ENCODE peak calls at places on chromosomes 13 and 19, in seven cellular contexts. One of them, this sample, is unnamed.

GRCh38 chr19:15475169-15475568 is 4.1 kb downstream of the PGLYRP2 start:
- DNase-seq in smooth muscle cell of the brain vasculature: no peak
- DNase-seq in T-cell: no peak
- DNase-seq in stimulated activated CD8-positive, alpha-beta memory T cell treated with anti-CD3 and anti-CD28 coated beads, Interleukin-15, amount 100 ng/mL, for 1 hour: no peak
- DNase-seq in colonic mucosa: no peak
- DNase-seq in activated T-cell treated with anti-CD3 and anti-CD28 coated beads for 48 hours: no peak
- DNase-seq in dermis blood vessel endothelial cell: no peak
- DNase-seq in this sample: no peak

GRCh38 chr13:79404985-79405384 is 1.1 kb downstream of the RBM26 start:
- DNase-seq in smooth muscle cell of the brain vasculature: no peak
- DNase-seq in T-cell: no peak
- DNase-seq in stimulated activated CD8-positive, alpha-beta memory T cell treated with anti-CD3 and anti-CD28 coated beads, Interleukin-15, amount 100 ng/mL, for 1 hour: no peak
- DNase-seq in colonic mucosa: no peak
- DNase-seq in activated T-cell treated with anti-CD3 and anti-CD28 coated beads for 48 hours: peak
- DNase-seq in dermis blood vessel endothelial cell: peak
- DNase-seq in this sample: no peak

GRCh38 chr13:42894765-42895181 is 97.3 kb downstream of the EPSTI1 start:
- DNase-seq in smooth muscle cell of the brain vasculature: peak
- DNase-seq in T-cell: no peak
- DNase-seq in stimulated activated CD8-positive, alpha-beta memory T cell treated with anti-CD3 and anti-CD28 coated beads, Interleukin-15, amount 100 ng/mL, for 1 hour: no peak
- DNase-seq in colonic mucosa: peak
- DNase-seq in activated T-cell treated with anti-CD3 and anti-CD28 coated beads for 48 hours: no peak
- DNase-seq in dermis blood vessel endothelial cell: peak
- DNase-seq in this sample: no peak

GRCh38 chr13:55199132-55199531 is 1941.6 kb upstream of the PRR20A start:
- DNase-seq in smooth muscle cell of the brain vasculature: no peak
- DNase-seq in T-cell: no peak
- DNase-seq in stimulated activated CD8-positive, alpha-beta memory T cell treated with anti-CD3 and anti-CD28 coated beads, Interleukin-15, amount 100 ng/mL, for 1 hour: no peak
- DNase-seq in colonic mucosa: no peak
- DNase-seq in activated T-cell treated with anti-CD3 and anti-CD28 coated beads for 48 hours: no peak
- DNase-seq in dermis blood vessel endothelial cell: no peak
- DNase-seq in this sample: peak

GRCh38 chr13:26878465-26878864 is 117.9 kb upstream of the GPR12 start:
- DNase-seq in smooth muscle cell of the brain vasculature: no peak
- DNase-seq in T-cell: no peak
- DNase-seq in stimulated activated CD8-positive, alpha-beta memory T cell treated with anti-CD3 and anti-CD28 coated beads, Interleukin-15, amount 100 ng/mL, for 1 hour: no peak
- DNase-seq in colonic mucosa: no peak
- DNase-seq in activated T-cell treated with anti-CD3 and anti-CD28 coated beads for 48 hours: no peak
- DNase-seq in dermis blood vessel endothelial cell: no peak
- DNase-seq in this sample: no peak

GRCh38 chr19:55133639-55134444 is 15.2 kb downstream of the TNNT1 start:
- DNase-seq in smooth muscle cell of the brain vasculature: no peak
- DNase-seq in T-cell: no peak
- DNase-seq in stimulated activated CD8-positive, alpha-beta memory T cell treated with anti-CD3 and anti-CD28 coated beads, Interleukin-15, amount 100 ng/mL, for 1 hour: no peak
- DNase-seq in colonic mucosa: no peak
- DNase-seq in activated T-cell treated with anti-CD3 and anti-CD28 coated beads for 48 hours: no peak
- DNase-seq in dermis blood vessel endothelial cell: no peak
- DNase-seq in this sample: no peak

GRCh38 chr19:36460046-36460445 is 29.3 kb downstream of the ZNF566 start:
- DNase-seq in smooth muscle cell of the brain vasculature: no peak
- DNase-seq in T-cell: no peak
- DNase-seq in stimulated activated CD8-positive, alpha-beta memory T cell treated with anti-CD3 and anti-CD28 coated beads, Interleukin-15, amount 100 ng/mL, for 1 hour: no peak
- DNase-seq in colonic mucosa: no peak
- DNase-seq in activated T-cell treated with anti-CD3 and anti-CD28 coated beads for 48 hours: no peak
- DNase-seq in dermis blood vessel endothelial cell: no peak
- DNase-seq in this sample: no peak

GRCh38 chr19:34475026-34475974 is 6.3 kb upstream of the WTIP start:
- DNase-seq in smooth muscle cell of the brain vasculature: no peak
- DNase-seq in T-cell: no peak
- DNase-seq in stimulated activated CD8-positive, alpha-beta memory T cell treated with anti-CD3 and anti-CD28 coated beads, Interleukin-15, amount 100 ng/mL, for 1 hour: no peak
- DNase-seq in colonic mucosa: no peak
- DNase-seq in activated T-cell treated with anti-CD3 and anti-CD28 coated beads for 48 hours: no peak
- DNase-seq in dermis blood vessel endothelial cell: peak
- DNase-seq in this sample: peak

GRCh38 chr19:40571831-40572495 is 4.7 kb upstream of the SHKBP1 start:
- DNase-seq in smooth muscle cell of the brain vasculature: no peak
- DNase-seq in T-cell: no peak
- DNase-seq in stimulated activated CD8-positive, alpha-beta memory T cell treated with anti-CD3 and anti-CD28 coated beads, Interleukin-15, amount 100 ng/mL, for 1 hour: no peak
- DNase-seq in colonic mucosa: no peak
- DNase-seq in activated T-cell treated with anti-CD3 and anti-CD28 coated beads for 48 hours: no peak
- DNase-seq in dermis blood vessel endothelial cell: no peak
- DNase-seq in this sample: no peak

GRCh38 chr19:34881982-34882381 is 44.7 kb upstream of the ZNF30 start:
- DNase-seq in smooth muscle cell of the brain vasculature: no peak
- DNase-seq in T-cell: no peak
- DNase-seq in stimulated activated CD8-positive, alpha-beta memory T cell treated with anti-CD3 and anti-CD28 coated beads, Interleukin-15, amount 100 ng/mL, for 1 hour: no peak
- DNase-seq in colonic mucosa: no peak
- DNase-seq in activated T-cell treated with anti-CD3 and anti-CD28 coated beads for 48 hours: no peak
- DNase-seq in dermis blood vessel endothelial cell: no peak
- DNase-seq in this sample: no peak

GRCh38 chr13:113904411-113904810 is 40.5 kb upstream of the GAS6 start:
- DNase-seq in smooth muscle cell of the brain vasculature: no peak
- DNase-seq in T-cell: peak
- DNase-seq in stimulated activated CD8-positive, alpha-beta memory T cell treated with anti-CD3 and anti-CD28 coated beads, Interleukin-15, amount 100 ng/mL, for 1 hour: no peak
- DNase-seq in colonic mucosa: peak
- DNase-seq in activated T-cell treated with anti-CD3 and anti-CD28 coated beads for 48 hours: no peak
- DNase-seq in dermis blood vessel endothelial cell: peak
- DNase-seq in this sample: peak

GRCh38 chr13:32136716-32137115 is 105.1 kb downstream of the FRY start:
- DNase-seq in smooth muscle cell of the brain vasculature: no peak
- DNase-seq in T-cell: no peak
- DNase-seq in stimulated activated CD8-positive, alpha-beta memory T cell treated with anti-CD3 and anti-CD28 coated beads, Interleukin-15, amount 100 ng/mL, for 1 hour: no peak
- DNase-seq in colonic mucosa: no peak
- DNase-seq in activated T-cell treated with anti-CD3 and anti-CD28 coated beads for 48 hours: no peak
- DNase-seq in dermis blood vessel endothelial cell: no peak
- DNase-seq in this sample: no peak

GRCh38 chr19:57382806-57383488 is 6.7 kb upstream of the ZNF548 start:
- DNase-seq in smooth muscle cell of the brain vasculature: no peak
- DNase-seq in T-cell: no peak
- DNase-seq in stimulated activated CD8-positive, alpha-beta memory T cell treated with anti-CD3 and anti-CD28 coated beads, Interleukin-15, amount 100 ng/mL, for 1 hour: no peak
- DNase-seq in colonic mucosa: no peak
- DNase-seq in activated T-cell treated with anti-CD3 and anti-CD28 coated beads for 48 hours: no peak
- DNase-seq in dermis blood vessel endothelial cell: no peak
- DNase-seq in this sample: no peak

This sample was measured in A673.